ENCODE peak calls at places on chromosomes 1 and 21, in seven cellular contexts. Q is activated naive CD4-positive, alpha-beta T cell; G is mesothelial cell of epicardium; I is activated CD4-positive, alpha-beta memory T cell treated with anti-CD3 and anti-CD28 coated beads for 36 hours; R is T-helper 2 cell; A is iPS-NIHi11; H is EH. S is an unnamed sample.

GRCh38 chr1:207077470-207078377 is 10.9 kb upstream of the C4BPB start:
- DNase-seq in G (peak), A (peak), Q (peak), H (peak), I (peak), R (peak), S (peak)

GRCh38 chr1:224726783-224727182 is 110.7 kb downstream of the CNIH3 start:
- DNase-seq in A (no peak), R (no peak), Q (no peak), G (no peak), H (peak), I (no peak), S (no peak)

GRCh38 chr1:231187556-231187955 is 25.7 kb downstream of the TRIM67 start:
- DNase-seq in Q (no peak), I (no peak), A (no peak), R (no peak), G (no peak), H (no peak), S (no peak)

GRCh38 chr1:89897347-89898133 is 76.7 kb downstream of the LRRC8D start:
- DNase-seq in Q (no peak), H (no peak), R (no peak), G (no peak), I (no peak), A (no peak), S (no peak)

GRCh38 chr1:188782220-188782841 is 1695.3 kb downstream of the BRINP3 start:
- DNase-seq in G (no peak), H (no peak), A (peak), R (no peak), I (no peak), Q (no peak), S (no peak)

GRCh38 chr1:5690878-5691277 is 301.3 kb downstream of the NPHP4 start:
- DNase-seq in G (no peak), H (no peak), R (no peak), A (no peak), I (no peak), Q (no peak), S (no peak)

GRCh38 chr1:212565079-212565478 is 43.5 kb upstream of the ATF3 start:
- DNase-seq in Q (no peak), A (no peak), G (no peak), I (no peak), H (no peak), R (no peak), S (no peak)

GRCh38 chr1:116940809-116941640 is 31.3 kb downstream of the PTGFRN start:
- DNase-seq in Q (no peak), H (no peak), A (no peak), I (no peak), G (no peak), R (no peak), S (no peak)

GRCh38 chr1:164914208-164914607 is 355.2 kb downstream of the PBX1 start:
- DNase-seq in R (no peak), H (peak), Q (no peak), I (no peak), A (no peak), G (no peak), S (no peak)

GRCh38 chr1:1170891-1171550 is 2.7 kb upstream of the TTLL10 start:
- DNase-seq in A (no peak), Q (no peak), I (no peak), H (no peak), G (no peak), R (no peak), S (no peak)

GRCh38 chr1:47031059-47031458 is 7.6 kb downstream of the CYP4X1 start:
- DNase-seq in H (peak), Q (no peak), G (no peak), I (no peak), R (no peak), A (no peak), S (no peak)

GRCh38 chr1:22224091-22224490 is 81.2 kb upstream of the WNT4 start:
- DNase-seq in Q (no peak), R (no peak), A (no peak), H (no peak), I (no peak), G (no peak), S (no peak)

GRCh38 chr21:34730194-34730593 is 61.4 kb downstream of the CLIC6 start:
- DNase-seq in A (no peak), H (no peak), G (no peak), Q (no peak), R (no peak), I (no peak), S (no peak)

GRCh38 chr1:95659166-95659565 is 425.2 kb downstream of the RWDD3 start:
- DNase-seq in A (no peak), I (no peak), R (no peak), H (no peak), Q (no peak), G (no peak), S (no peak)

GRCh38 chr1:56202186-56202585 is 377.2 kb downstream of the PLPP3 start:
- DNase-seq in A (no peak), Q (no peak), H (no peak), R (no peak), I (no peak), G (no peak), S (no peak)

GRCh38 chr1:65581120-65581519 is 160.7 kb downstream of the LEPR start:
- DNase-seq in A (no peak), H (peak), Q (no peak), I (no peak), G (no peak), R (no peak), S (no peak)

GRCh38 chr1:117235863-117236465 is 25.2 kb upstream of the VTCN1 start:
- DNase-seq in G (no peak), I (no peak), Q (no peak), R (no peak), H (no peak), A (no peak), S (no peak)

GRCh38 chr21:34815831-34816700 is 147.3 kb downstream of the CLIC6 start:
- DNase-seq in H (peak), G (no peak), I (no peak), Q (no peak), R (no peak), A (no peak), S (no peak)

GRCh38 chr1:116737855-116738318 is 16.3 kb upstream of the CD2 start:
- DNase-seq in A (no peak), Q (no peak), G (no peak), I (peak), H (no peak), R (no peak), S (no peak)

GRCh38 chr1:153649137-153649866 is 9.2 kb upstream of the SNAPIN start:
- DNase-seq in A (no peak), H (no peak), I (no peak), Q (no peak), G (no peak), R (no peak), S (no peak)

GRCh38 chr1:185734929-185735666 is 907 bp downstream of the HMCN1 start:
- DNase-seq in A (no peak), H (peak), G (no peak), R (no peak), I (no peak), Q (no peak), S (no peak)

GRCh38 chr1:184982002-184982954 is 8.0 kb upstream of the NIBAN1 start:
- DNase-seq in A (peak), Q (peak), I (peak), H (peak), R (peak), G (peak), S (peak)

GRCh38 chr1:165862448-165862847 is 35.0 kb downstream of the UCK2 start:
- DNase-seq in R (no peak), A (no peak), Q (no peak), G (no peak), I (no peak), H (no peak), S (no peak)

GRCh38 chr1:171158089-171158488 is 27.0 kb upstream of the FMO2 start:
- DNase-seq in Q (no peak), A (no peak), H (peak), I (no peak), G (no peak), R (no peak), S (no peak)

GRCh38 chr21:32329331-32329730 is 30.7 kb downstream of the MRAP start:
- DNase-seq in G (no peak), Q (no peak), H (peak), I (no peak), A (no peak), R (no peak), S (no peak)

GRCh38 chr1:18578271-18578670 is 52.4 kb upstream of the PAX7 start:
- DNase-seq in Q (no peak), G (no peak), R (no peak), I (no peak), H (no peak), A (no peak), S (no peak)

GRCh38 chr1:235622933-235623790 is 26.4 kb downstream of the GNG4 start:
- DNase-seq in Q (no peak), A (no peak), R (no peak), G (no peak), H (no peak), I (no peak), S (no peak)